ENCODE peak calls at places on chromosomes 4 and X, in nine cellular contexts. One of them, this sample, is unnamed.
A peak's percentile ranks its signal among the peaks of the same experiment; 100 is the strongest.

GRCh38 chrX:120549483-120550452 is 11.0 kb downstream of the CUL4B start:
- DNase-seq in Daoy: peak; percentile 84
- DNase-seq in astrocyte of the cerebellum: peak; percentile 74
- DNase-seq in hepatocyte: peak; percentile 53
- DNase-seq in Ammon's horn: no peak
- DNase-seq in memory B cell: no peak
- DNase-seq in activated T-cell treated with anti-CD3 and anti-CD28 coated beads for 48 hours: no peak
- DNase-seq in A673: peak; percentile 12
- DNase-seq in ACHN: peak; percentile 77
- DNase-seq in this sample: no peak

GRCh38 chrX:16873106-16873505 is 2.9 kb upstream of the RBBP7 start:
- DNase-seq in ACHN: no peak
- DNase-seq in astrocyte of the cerebellum: no peak
- DNase-seq in Ammon's horn: no peak
- DNase-seq in A673: no peak
- DNase-seq in activated T-cell treated with anti-CD3 and anti-CD28 coated beads for 48 hours: no peak
- DNase-seq in hepatocyte: no peak
- DNase-seq in Daoy: no peak
- DNase-seq in memory B cell: no peak
- DNase-seq in this sample: no peak

GRCh38 chrX:126770179-126770578 is 49.4 kb upstream of the PRR32 start:
- DNase-seq in activated T-cell treated with anti-CD3 and anti-CD28 coated beads for 48 hours: no peak
- DNase-seq in A673: peak; percentile 37
- DNase-seq in hepatocyte: peak; percentile 21
- DNase-seq in memory B cell: no peak
- DNase-seq in astrocyte of the cerebellum: no peak
- DNase-seq in Daoy: no peak
- DNase-seq in Ammon's horn: peak; percentile 15
- DNase-seq in ACHN: peak; percentile 11
- DNase-seq in this sample: no peak

GRCh38 chr4:138310498-138310897 is 68.3 kb upstream of the SLC7A11 start:
- DNase-seq in hepatocyte: no peak
- DNase-seq in Ammon's horn: no peak
- DNase-seq in A673: no peak
- DNase-seq in memory B cell: no peak
- DNase-seq in activated T-cell treated with anti-CD3 and anti-CD28 coated beads for 48 hours: no peak
- DNase-seq in astrocyte of the cerebellum: no peak
- DNase-seq in Daoy: no peak
- DNase-seq in ACHN: no peak
- DNase-seq in this sample: no peak

GRCh38 chrX:45140812-45141211 is 59.9 kb downstream of the DIPK2B start:
- DNase-seq in activated T-cell treated with anti-CD3 and anti-CD28 coated beads for 48 hours: no peak
- DNase-seq in astrocyte of the cerebellum: no peak
- DNase-seq in Daoy: no peak
- DNase-seq in memory B cell: no peak
- DNase-seq in Ammon's horn: no peak
- DNase-seq in hepatocyte: no peak
- DNase-seq in A673: no peak
- DNase-seq in ACHN: no peak
- DNase-seq in this sample: no peak

GRCh38 chr4:7781361-7781760 is 158.3 kb downstream of the AFAP1 start:
- DNase-seq in memory B cell: no peak
- DNase-seq in hepatocyte: no peak
- DNase-seq in A673: peak; percentile 91
- DNase-seq in Daoy: no peak
- DNase-seq in ACHN: no peak
- DNase-seq in Ammon's horn: no peak
- DNase-seq in activated T-cell treated with anti-CD3 and anti-CD28 coated beads for 48 hours: no peak
- DNase-seq in astrocyte of the cerebellum: no peak
- DNase-seq in this sample: no peak

GRCh38 chr4:1982124-1983052 is 26.4 kb downstream of the NELFA start:
- DNase-seq in hepatocyte: no peak
- DNase-seq in astrocyte of the cerebellum: no peak
- DNase-seq in memory B cell: no peak
- DNase-seq in A673: no peak
- DNase-seq in activated T-cell treated with anti-CD3 and anti-CD28 coated beads for 48 hours: no peak
- DNase-seq in ACHN: no peak
- DNase-seq in Ammon's horn: no peak
- DNase-seq in Daoy: no peak
- DNase-seq in this sample: no peak

GRCh38 chrX:3175659-3176438 is 134.6 kb downstream of the ARSF start:
- DNase-seq in hepatocyte: peak; percentile 27
- DNase-seq in Ammon's horn: no peak
- DNase-seq in ACHN: peak; percentile 9
- DNase-seq in A673: no peak
- DNase-seq in memory B cell: no peak
- DNase-seq in Daoy: no peak
- DNase-seq in activated T-cell treated with anti-CD3 and anti-CD28 coated beads for 48 hours: no peak
- DNase-seq in astrocyte of the cerebellum: no peak
- DNase-seq in this sample: no peak

GRCh38 chr4:114136067-114136466 is 156.6 kb upstream of the ARSJ start:
- DNase-seq in astrocyte of the cerebellum: no peak
- DNase-seq in memory B cell: no peak
- DNase-seq in hepatocyte: no peak
- DNase-seq in A673: peak; percentile 10
- DNase-seq in Daoy: no peak
- DNase-seq in Ammon's horn: peak; percentile 4
- DNase-seq in ACHN: no peak
- DNase-seq in activated T-cell treated with anti-CD3 and anti-CD28 coated beads for 48 hours: no peak
- DNase-seq in this sample: no peak

GRCh38 chrX:43589735-43590515 is 66.2 kb upstream of the MAOA start:
- DNase-seq in A673: no peak
- DNase-seq in activated T-cell treated with anti-CD3 and anti-CD28 coated beads for 48 hours: no peak
- DNase-seq in ACHN: no peak
- DNase-seq in Daoy: no peak
- DNase-seq in Ammon's horn: no peak
- DNase-seq in hepatocyte: peak; percentile 59
- DNase-seq in astrocyte of the cerebellum: no peak
- DNase-seq in memory B cell: no peak
- DNase-seq in this sample: no peak